ENCODE peak calls at places on chromosomes 16 and 17, in four cellular contexts. One of them, this sample, is unnamed. For H3K27me3, the result is how much of the 10 kb centered on the place peaks cover.

GRCh38 chr17:49454050-49454449 is 39.4 kb upstream of the PHB1 start:
- DNase-seq in RWPE2: no peak
- DNase-seq in CD8-positive, alpha-beta T cell: no peak
- DNase-seq in body of pancreas: no peak
- DNase-seq in this sample: no peak

GRCh38 chr17:2020721-2021120 is 4.4 kb downstream of the RTN4RL1 start:
- DNase-seq in RWPE2: no peak
- DNase-seq in CD8-positive, alpha-beta T cell: no peak
- DNase-seq in body of pancreas: no peak
- DNase-seq in this sample: no peak

GRCh38 chr16:72149676-72150464 is 22.1 kb downstream of the PMFBP1 start:
- DNase-seq in RWPE2: no peak
- DNase-seq in CD8-positive, alpha-beta T cell: no peak
- DNase-seq in body of pancreas: no peak
- DNase-seq in this sample: no peak

GRCh38 chr16:71353736-71354135 is 4.8 kb upstream of the CALB2 start:
- DNase-seq in RWPE2: no peak
- DNase-seq in CD8-positive, alpha-beta T cell: no peak
- DNase-seq in body of pancreas: no peak
- DNase-seq in this sample: no peak

GRCh38 chr16:85207357-85207921 is 95.2 kb upstream of the CIBAR2 start:
- DNase-seq in RWPE2: peak
- DNase-seq in CD8-positive, alpha-beta T cell: no peak
- DNase-seq in body of pancreas: no peak
- DNase-seq in this sample: peak

GRCh38 chr16:67530013-67530939 is 1.6 kb downstream of the RIPOR1 start:
- DNase-seq in RWPE2: no peak
- DNase-seq in CD8-positive, alpha-beta T cell: no peak
- DNase-seq in body of pancreas: peak
- DNase-seq in this sample: peak

GRCh38 chr16:63461248-63461841 is 1425.1 kb upstream of the CDH8 start:
- DNase-seq in RWPE2: no peak
- DNase-seq in CD8-positive, alpha-beta T cell: no peak
- DNase-seq in body of pancreas: peak
- DNase-seq in this sample: peak

GRCh38 chr16:47492428-47493357 is 31.6 kb downstream of the PHKB start:
- DNase-seq in RWPE2: no peak
- DNase-seq in CD8-positive, alpha-beta T cell: no peak
- DNase-seq in body of pancreas: peak
- DNase-seq in this sample: peak

GRCh38 chr17:15213381-15214087 is 51.6 kb downstream of the PMP22 start:
- DNase-seq in RWPE2: no peak
- DNase-seq in CD8-positive, alpha-beta T cell: no peak
- DNase-seq in body of pancreas: no peak
- DNase-seq in this sample: peak

GRCh38 chr16:85553436-85554113 is 59.5 kb upstream of the GSE1 start:
- DNase-seq in RWPE2: peak
- DNase-seq in CD8-positive, alpha-beta T cell: peak
- DNase-seq in body of pancreas: peak
- DNase-seq in this sample: no peak

GRCh38 chr16:68265078-68265925 is 976 bp downstream of the SLC7A6 start:
- DNase-seq in RWPE2: no peak
- DNase-seq in CD8-positive, alpha-beta T cell: no peak
- DNase-seq in body of pancreas: peak
- DNase-seq in this sample: peak

GRCh38 chr16:12126091-12126806 is 149.7 kb downstream of the SNX29 start:
- DNase-seq in RWPE2: no peak
- DNase-seq in CD8-positive, alpha-beta T cell: no peak
- DNase-seq in body of pancreas: no peak
- DNase-seq in this sample: no peak

DNA sequence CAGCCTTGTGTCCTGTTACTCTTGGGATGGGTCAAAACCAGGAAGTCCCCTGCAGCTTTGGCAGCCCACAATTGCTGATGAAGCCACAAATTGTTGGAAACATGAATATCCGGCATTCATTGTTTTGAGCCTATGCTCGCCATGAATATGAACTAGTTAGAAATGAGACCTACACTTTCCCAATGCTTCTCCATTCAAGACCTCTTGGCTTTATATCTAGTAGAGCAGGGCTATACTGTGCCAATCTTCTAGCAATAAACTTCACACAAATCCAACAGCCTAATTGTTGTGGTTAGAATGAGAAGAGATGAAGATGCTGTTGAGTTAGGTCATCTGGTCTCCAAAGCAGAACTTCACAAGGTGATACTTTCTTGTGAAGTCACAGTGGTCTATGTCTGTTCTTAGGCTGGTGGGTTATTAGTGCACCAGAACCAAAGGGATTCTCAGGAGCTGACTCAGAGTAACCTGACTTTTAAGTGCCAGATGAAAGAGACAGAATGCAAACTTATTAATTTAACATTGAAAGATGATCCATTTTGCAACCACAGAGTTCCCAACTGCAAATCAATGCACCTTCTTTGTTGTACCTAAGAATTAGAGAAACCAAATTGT is 13.7 kb upstream of the KRT23 start:
- DNase-seq in RWPE2: no peak
- DNase-seq in CD8-positive, alpha-beta T cell: no peak
- DNase-seq in body of pancreas: no peak
- DNase-seq in this sample: no peak
- H3K27me3 ChIP-seq in RWPE2: under half
- H3K27me3 ChIP-seq in CD8-positive, alpha-beta T cell: under half
- H3K27me3 ChIP-seq in body of pancreas: under half
- H3K27me3 ChIP-seq in this sample: under half

GRCh38 chr16:17776888-17777287 is 306.1 kb upstream of the XYLT1 start:
- DNase-seq in RWPE2: no peak
- DNase-seq in CD8-positive, alpha-beta T cell: no peak
- DNase-seq in body of pancreas: no peak
- DNase-seq in this sample: no peak

GRCh38 chr16:17776465-17776864 is 305.7 kb upstream of the XYLT1 start:
- DNase-seq in RWPE2: no peak
- DNase-seq in CD8-positive, alpha-beta T cell: no peak
- DNase-seq in body of pancreas: no peak
- DNase-seq in this sample: no peak

GRCh38 chr16:17775061-17775460 is 304.3 kb upstream of the XYLT1 start:
- DNase-seq in RWPE2: no peak
- DNase-seq in CD8-positive, alpha-beta T cell: no peak
- DNase-seq in body of pancreas: no peak
- DNase-seq in this sample: peak

GRCh38 chr16:17770104-17770503 is 299.3 kb upstream of the XYLT1 start:
- DNase-seq in RWPE2: no peak
- DNase-seq in CD8-positive, alpha-beta T cell: no peak
- DNase-seq in body of pancreas: no peak
- DNase-seq in this sample: no peak

DNA sequence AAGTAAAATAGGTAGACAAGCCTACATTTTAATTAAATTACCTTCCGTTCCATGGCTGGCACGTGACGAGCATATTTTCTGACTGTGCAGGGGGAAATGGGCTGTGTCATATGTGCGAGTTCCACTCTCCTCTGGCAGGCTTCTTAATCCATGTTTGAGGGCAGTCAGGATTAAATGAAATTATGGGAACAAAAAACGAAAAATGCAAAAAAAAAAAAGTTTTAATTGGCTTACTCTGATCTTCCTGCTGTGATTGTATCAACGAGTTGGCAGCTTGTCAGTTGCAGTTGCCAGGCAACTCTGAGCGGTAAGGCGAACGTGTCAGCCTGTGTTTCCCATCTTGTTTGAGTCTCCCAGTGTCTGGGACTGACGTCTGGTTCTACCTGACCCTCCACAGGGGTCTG is 302.9 kb upstream of the XYLT1 start:
- DNase-seq in RWPE2: no peak
- DNase-seq in CD8-positive, alpha-beta T cell: no peak
- DNase-seq in body of pancreas: peak
- DNase-seq in this sample: peak
- H3K27me3 ChIP-seq in RWPE2: under half
- H3K27me3 ChIP-seq in CD8-positive, alpha-beta T cell: under half
- H3K27me3 ChIP-seq in body of pancreas: under half
- H3K27me3 ChIP-seq in this sample: under half

GRCh38 chr17:76906463-76906862 is 38.3 kb downstream of the MGAT5B start:
- DNase-seq in RWPE2: no peak
- DNase-seq in CD8-positive, alpha-beta T cell: no peak
- DNase-seq in body of pancreas: no peak
- DNase-seq in this sample: no peak

GRCh38 chr17:76907352-76907751 is 39.1 kb downstream of the MGAT5B start:
- DNase-seq in RWPE2: no peak
- DNase-seq in CD8-positive, alpha-beta T cell: no peak
- DNase-seq in body of pancreas: no peak
- DNase-seq in this sample: no peak

GRCh38 chr17:76911299-76912007 is 43.2 kb downstream of the MGAT5B start:
- DNase-seq in RWPE2: no peak
- DNase-seq in CD8-positive, alpha-beta T cell: no peak
- DNase-seq in body of pancreas: no peak
- DNase-seq in this sample: no peak

GRCh38 chr17:76912585-76912984 is 44.4 kb downstream of the MGAT5B start:
- DNase-seq in RWPE2: no peak
- DNase-seq in CD8-positive, alpha-beta T cell: no peak
- DNase-seq in body of pancreas: no peak
- DNase-seq in this sample: no peak

GRCh38 chr17:76909971-76910760 is 42.0 kb downstream of the MGAT5B start:
- DNase-seq in RWPE2: no peak
- DNase-seq in CD8-positive, alpha-beta T cell: peak
- DNase-seq in body of pancreas: peak
- DNase-seq in this sample: peak
- H3K27me3 ChIP-seq in RWPE2: under half
- H3K27me3 ChIP-seq in CD8-positive, alpha-beta T cell: under half
- H3K27me3 ChIP-seq in body of pancreas: under half
- H3K27me3 ChIP-seq in this sample: under half

DNA sequence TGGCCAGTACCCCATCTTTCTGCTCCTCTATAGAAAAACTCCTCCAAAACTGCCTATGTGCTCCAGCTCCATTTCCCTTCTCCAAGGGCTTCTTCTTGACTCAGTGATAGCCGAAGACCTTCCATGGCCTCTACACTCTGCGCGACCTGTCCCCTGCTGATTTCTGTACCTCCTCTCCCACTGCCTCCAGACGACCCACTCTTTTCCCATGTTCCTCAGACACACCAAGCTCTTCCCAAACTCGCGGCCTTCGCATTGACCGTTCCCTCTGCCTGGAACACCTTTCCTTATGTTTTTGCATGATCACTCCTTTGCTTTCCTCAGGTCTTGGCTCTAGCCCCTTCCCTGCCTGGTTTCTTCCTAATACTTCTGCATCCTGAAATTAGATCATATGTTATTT is 255.6 kb upstream of the SDK2 start:
- DNase-seq in RWPE2: no peak
- DNase-seq in CD8-positive, alpha-beta T cell: no peak
- DNase-seq in body of pancreas: no peak
- DNase-seq in this sample: no peak
- H3K27me3 ChIP-seq in RWPE2: half or more
- H3K27me3 ChIP-seq in CD8-positive, alpha-beta T cell: under half
- H3K27me3 ChIP-seq in body of pancreas: under half
- H3K27me3 ChIP-seq in this sample: under half

GRCh38 chr17:81409190-81409935 is 14.1 kb downstream of the BAHCC1 start:
- DNase-seq in RWPE2: no peak
- DNase-seq in CD8-positive, alpha-beta T cell: no peak
- DNase-seq in body of pancreas: no peak
- DNase-seq in this sample: no peak
- H3K27me3 ChIP-seq in RWPE2: under half
- H3K27me3 ChIP-seq in CD8-positive, alpha-beta T cell: under half
- H3K27me3 ChIP-seq in body of pancreas: under half
- H3K27me3 ChIP-seq in this sample: under half

GRCh38 chr17:78045316-78045715 is 83.2 kb downstream of the TMC6 start:
- DNase-seq in RWPE2: no peak
- DNase-seq in CD8-positive, alpha-beta T cell: no peak
- DNase-seq in body of pancreas: no peak
- DNase-seq in this sample: no peak
- H3K27me3 ChIP-seq in RWPE2: under half
- H3K27me3 ChIP-seq in CD8-positive, alpha-beta T cell: under half
- H3K27me3 ChIP-seq in body of pancreas: under half
- H3K27me3 ChIP-seq in this sample: under half

GRCh38 chr16:3007059-3007956 is 5.4 kb upstream of the CLDN9 start:
- DNase-seq in RWPE2: no peak
- DNase-seq in CD8-positive, alpha-beta T cell: no peak
- DNase-seq in body of pancreas: peak
- DNase-seq in this sample: no peak

GRCh38 chr16:3007957-3008748 is 4.6 kb upstream of the CLDN9 start:
- DNase-seq in RWPE2: no peak
- DNase-seq in CD8-positive, alpha-beta T cell: no peak
- DNase-seq in body of pancreas: peak
- DNase-seq in this sample: no peak

GRCh38 chr16:3004319-3004718 is 8.4 kb upstream of the CLDN9 start:
- DNase-seq in RWPE2: no peak
- DNase-seq in CD8-positive, alpha-beta T cell: no peak
- DNase-seq in body of pancreas: no peak
- DNase-seq in this sample: no peak

GRCh38 chr16:3003582-3004270 is 9.0 kb upstream of the CLDN9 start:
- DNase-seq in RWPE2: peak
- DNase-seq in CD8-positive, alpha-beta T cell: peak
- DNase-seq in body of pancreas: peak
- DNase-seq in this sample: peak

DNA sequence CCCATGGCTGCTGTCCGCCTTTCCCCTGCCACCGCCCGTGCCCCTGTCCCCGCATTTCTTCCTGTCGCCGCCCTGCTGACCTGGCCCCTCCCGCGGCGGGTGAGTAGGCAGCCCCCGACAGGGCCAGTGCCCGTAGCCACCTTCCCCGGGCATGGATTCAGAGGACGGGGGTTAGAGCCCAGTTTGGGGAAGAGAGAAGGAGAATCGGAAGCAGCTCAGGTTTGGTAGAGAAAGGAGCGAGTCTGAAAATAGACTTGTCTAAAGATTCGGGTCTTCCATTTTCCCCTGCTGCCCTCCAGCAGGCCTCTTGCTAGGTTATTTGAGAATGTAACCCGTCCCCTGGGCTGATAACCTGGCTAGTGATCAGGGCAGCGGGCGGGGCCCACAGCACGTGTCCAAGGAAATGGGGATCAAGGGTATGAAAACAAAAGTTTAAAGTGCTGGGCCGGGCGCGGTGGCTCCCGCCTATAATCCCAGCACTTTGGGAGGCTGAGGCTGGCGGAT is 7.9 kb upstream of the CLDN9 start:
- DNase-seq in RWPE2: no peak
- DNase-seq in CD8-positive, alpha-beta T cell: no peak
- DNase-seq in body of pancreas: peak
- DNase-seq in this sample: no peak
- H3K27me3 ChIP-seq in RWPE2: under half
- H3K27me3 ChIP-seq in CD8-positive, alpha-beta T cell: under half
- H3K27me3 ChIP-seq in body of pancreas: under half
- H3K27me3 ChIP-seq in this sample: under half

This sample was measured in brain microvascular endothelial cell.